ENCODE peak calls at places on chromosomes 13 and 19, in seven cellular contexts. U is neuronal stem cell, M is IMR-90, A is H9, P is H1, L is mesenchymal stem cell, J is trophoblast cell. I is an unnamed sample.

GRCh38 chr19:37114001-37114400 is 35.8 kb downstream of the ZNF420 start:
- DNase-seq in J (no peak), L (no peak), U (no peak), A (no peak), P (no peak), M (no peak), I (peak)

GRCh38 chr19:12237143-12237839 is 57.4 kb downstream of the ZNF44 start:
- DNase-seq in A (no peak), L (no peak), U (no peak), P (no peak), J (no peak), M (no peak), I (no peak)

GRCh38 chr19:38657633-38658222 is 10.3 kb downstream of the ACTN4 start:
- DNase-seq in J (peak), P (no peak), L (peak), U (no peak), A (no peak), M (peak), I (peak)

GRCh38 chr19:44846455-44847143 is 502 bp downstream of the NECTIN2 start:
- DNase-seq in P (peak), J (no peak), A (peak), U (peak), M (no peak), L (peak), I (peak)

GRCh38 chr19:6705931-6706632 is 14.4 kb downstream of the C3 start:
- DNase-seq in L (no peak), J (no peak), A (no peak), P (no peak), M (no peak), U (no peak), I (no peak)

GRCh38 chr19:3618144-3618810 is 8.3 kb downstream of the CACTIN start:
- DNase-seq in J (peak), P (peak), M (peak), A (peak), U (no peak), L (peak), I (peak)

GRCh38 chr19:4061683-4062575 is 4.8 kb downstream of the ZBTB7A start:
- DNase-seq in A (peak), J (peak), L (no peak), P (no peak), M (no peak), U (no peak), I (no peak)

GRCh38 chr19:45171211-45171623 is 6.8 kb downstream of the TRAPPC6A start:
- DNase-seq in L (no peak), U (no peak), P (no peak), A (no peak), M (no peak), J (no peak), I (no peak)

GRCh38 chr19:7888145-7888825 is at the start of gene LRRC8E:
- DNase-seq in L (peak), M (peak), P (peak), J (peak), A (peak), U (peak), I (peak)

GRCh38 chr19:17775245-17775927 is 19.6 kb upstream of the B3GNT3 start:
- DNase-seq in A (peak), U (peak), J (peak), P (peak), L (peak), M (peak), I (peak)

GRCh38 chr13:37995052-37995451 is 125.5 kb upstream of the TRPC4 start:
- DNase-seq in L (peak), U (peak), P (no peak), M (peak), A (no peak), J (no peak), I (peak)

GRCh38 chr19:16536130-16536529 is 6.1 kb downstream of the CHERP start:
- DNase-seq in L (no peak), M (no peak), P (no peak), A (no peak), U (no peak), J (no peak), I (no peak)

GRCh38 chr19:17260842-17261325 is 3.7 kb downstream of the USHBP1 start:
- DNase-seq in J (peak), A (peak), U (peak), M (peak), P (peak), L (peak), I (peak)

GRCh38 chr13:95535243-95535642 is 17.3 kb upstream of the CLDN10 start:
- DNase-seq in P (no peak), A (no peak), U (no peak), J (peak), M (peak), L (peak), I (peak)

GRCh38 chr19:9498183-9498902 is at the start of gene ZNF560:
- DNase-seq in U (no peak), L (no peak), A (peak), P (peak), J (no peak), M (peak), I (no peak)

GRCh38 chr19:49689133-49690072 is at the start of gene ADM5:
- DNase-seq in A (peak), L (no peak), J (peak), P (peak), M (no peak), U (no peak), I (peak)

GRCh38 chr13:67351915-67352314 is 121.8 kb upstream of the PCDH9 start:
- DNase-seq in A (no peak), M (peak), J (no peak), L (no peak), P (no peak), U (no peak), I (no peak)

GRCh38 chr19:41223431-41224234 is 4.6 kb downstream of the AXL start:
- DNase-seq in U (peak), A (peak), M (peak), J (no peak), L (peak), P (peak), I (peak)

GRCh38 chr13:27535546-27535945 is 84.8 kb downstream of the LNX2 start:
- DNase-seq in U (no peak), A (no peak), L (no peak), M (no peak), J (no peak), P (no peak), I (no peak)

GRCh38 chr13:46184277-46184699 is 2.3 kb upstream of the LCP1 start:
- DNase-seq in U (no peak), M (no peak), J (no peak), A (peak), P (peak), L (no peak), I (peak)

GRCh38 chr13:110811008-110811720 is 97.7 kb downstream of the ING1 start:
- DNase-seq in A (no peak), U (no peak), P (peak), L (no peak), J (no peak), M (no peak), I (no peak)

GRCh38 chr13:40505196-40505595 is 161.2 kb downstream of the FOXO1 start:
- DNase-seq in A (no peak), M (no peak), J (no peak), U (no peak), P (no peak), L (no peak), I (no peak)

GRCh38 chr19:51688665-51689571 is 4.2 kb upstream of the SPACA6 start:
- DNase-seq in L (peak), P (peak), M (peak), U (peak), J (peak), A (peak), I (peak)

GRCh38 chr13:59094149-59094548 is 1069.6 kb downstream of the DIAPH3 start:
- DNase-seq in P (no peak), J (no peak), M (peak), L (no peak), U (no peak), A (no peak), I (no peak)

GRCh38 chr19:33225458-33225925 is at the start of gene SLC7A10:
- DNase-seq in U (no peak), J (no peak), A (no peak), L (no peak), P (no peak), M (no peak), I (no peak)

GRCh38 chr19:3604987-3605343 is 1.7 kb downstream of the TBXA2R start:
- DNase-seq in P (no peak), M (no peak), A (no peak), L (no peak), U (no peak), J (no peak), I (no peak)

GRCh38 chr13:36885901-36886300 is 34.1 kb downstream of the SMAD9 start:
- DNase-seq in U (no peak), P (no peak), L (no peak), M (no peak), A (no peak), J (no peak), I (peak)
- H4K8ac ChIP-seq in U (no peak), P (no peak), L (no peak), M (no peak), A (no peak), J (no peak), I (no peak)

GRCh38 chr13:72506706-72507105 is 220.7 kb downstream of the MZT1 start:
- DNase-seq in J (no peak), A (no peak), M (no peak), P (no peak), U (no peak), L (no peak), I (no peak)
- H3K27ac ChIP-seq in J (no peak), A (no peak), M (no peak), P (no peak), U (no peak), L (peak), I (no peak)

DNA sequence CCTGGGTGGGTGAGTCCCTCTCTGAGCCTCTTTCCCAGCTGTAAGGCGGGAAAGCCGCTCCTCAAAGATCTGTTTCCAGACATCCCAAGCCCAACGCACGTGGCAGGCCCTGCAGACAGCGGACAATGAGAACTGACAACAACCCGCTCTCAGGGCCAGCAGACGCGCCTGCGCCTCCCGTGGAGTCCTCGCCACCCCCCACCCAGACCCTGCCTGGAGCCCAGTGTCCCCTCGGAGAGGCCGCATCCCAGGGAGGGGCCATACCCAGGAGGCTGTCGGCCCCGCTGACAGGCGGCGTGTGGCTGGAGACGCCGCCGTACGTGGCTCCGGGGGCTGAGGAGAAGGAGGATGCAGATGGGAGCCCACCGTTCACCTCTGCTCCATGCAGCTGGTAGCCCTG is 16.3 kb upstream of the UQCR11 start:
- DNase-seq in A (no peak), M (no peak), U (no peak), P (no peak), J (no peak), L (no peak), I (no peak)
- H4K8ac ChIP-seq in A (no peak), M (no peak), U (no peak), P (no peak), J (no peak), L (no peak), I (no peak)

DNA sequence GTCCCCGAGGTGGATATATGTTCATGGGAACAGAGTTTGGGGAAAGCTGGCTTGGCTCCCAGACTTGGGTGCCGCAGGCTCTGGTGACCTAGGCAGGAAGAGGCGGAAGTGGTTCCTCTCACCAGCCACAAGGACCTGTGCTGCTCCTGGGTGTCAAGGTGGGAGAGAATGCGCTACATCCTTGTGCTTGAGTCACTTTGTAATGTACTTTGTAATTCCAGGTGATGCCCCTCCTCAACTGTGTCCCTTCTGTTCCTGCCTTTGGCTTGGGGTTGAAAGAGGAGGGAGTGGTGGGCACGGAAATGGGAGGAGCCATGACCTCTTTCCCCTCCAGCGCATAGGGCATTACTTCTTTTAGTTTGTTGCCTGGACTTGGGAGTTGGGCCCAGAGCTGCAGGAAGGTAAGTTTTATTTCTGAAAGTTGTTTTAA is 10.9 kb downstream of the GARRE1 start:
- DNase-seq in M (no peak), U (no peak), J (no peak), P (no peak), A (peak), L (no peak), I (peak)
- H3K27ac ChIP-seq in M (no peak), U (no peak), J (no peak), P (no peak), A (no peak), L (no peak), I (no peak)

GRCh38 chr19:55655648-55656040 is 809 bp downstream of the U2AF2 start:
- DNase-seq in M (no peak), L (no peak), P (no peak), J (no peak), A (no peak), U (no peak), I (no peak)
- H4K8ac ChIP-seq in M (peak), L (peak), P (peak), J (peak), A (no peak), U (no peak), I (peak)